ENCODE peak calls at places on chromosomes 3 and 15, in four cellular contexts. One of them, this sample, is unnamed.

GRCh38 chr3:47006145-47006651 is 26.7 kb downstream of the NBEAL2 start:
- DNase-seq in HCT116: no peak
- DNase-seq in lower lobe of right lung: no peak
- DNase-seq in heart left ventricle: no peak
- DNase-seq in this sample: no peak

GRCh38 chr3:71253169-71253568 is 330.4 kb downstream of the FOXP1 start:
- DNase-seq in lower lobe of right lung: no peak
- DNase-seq in HCT116: no peak
- DNase-seq in heart left ventricle: no peak
- DNase-seq in this sample: no peak

GRCh38 chr3:160105902-160106584 is 117.4 kb downstream of the IL12A start:
- DNase-seq in HCT116: no peak
- DNase-seq in lower lobe of right lung: no peak
- DNase-seq in heart left ventricle: no peak
- DNase-seq in this sample: no peak

GRCh38 chr3:58005662-58006061 is 2.6 kb upstream of the FLNB start:
- DNase-seq in HCT116: no peak
- DNase-seq in lower lobe of right lung: no peak
- DNase-seq in heart left ventricle: no peak
- DNase-seq in this sample: no peak

GRCh38 chr3:129399145-129399894 is 29.1 kb downstream of the EFCAB12 start:
- DNase-seq in lower lobe of right lung: peak
- DNase-seq in HCT116: peak
- DNase-seq in heart left ventricle: peak
- DNase-seq in this sample: peak

GRCh38 chr3:43870110-43870509 is 179.4 kb downstream of the ABHD5 start:
- DNase-seq in lower lobe of right lung: no peak
- DNase-seq in HCT116: no peak
- DNase-seq in heart left ventricle: no peak
- DNase-seq in this sample: peak

GRCh38 chr3:16427309-16427965 is 86.1 kb downstream of the RFTN1 start:
- DNase-seq in HCT116: no peak
- DNase-seq in heart left ventricle: peak
- DNase-seq in lower lobe of right lung: no peak
- DNase-seq in this sample: peak

GRCh38 chr3:159892801-159893200 is 95.8 kb upstream of the IL12A start:
- DNase-seq in HCT116: no peak
- DNase-seq in heart left ventricle: no peak
- DNase-seq in lower lobe of right lung: no peak
- DNase-seq in this sample: no peak

GRCh38 chr15:31316135-31316795 is 10.4 kb upstream of the KLF13 start:
- DNase-seq in lower lobe of right lung: no peak
- DNase-seq in HCT116: no peak
- DNase-seq in heart left ventricle: no peak
- DNase-seq in this sample: no peak

GRCh38 chr15:99450896-99451358 is 114.9 kb upstream of the MEF2A start:
- DNase-seq in HCT116: no peak
- DNase-seq in lower lobe of right lung: peak
- DNase-seq in heart left ventricle: peak
- DNase-seq in this sample: peak

GRCh38 chr3:123019591-123019990 is 8.0 kb downstream of the SEMA5B start:
- DNase-seq in heart left ventricle: no peak
- DNase-seq in HCT116: no peak
- DNase-seq in lower lobe of right lung: no peak
- DNase-seq in this sample: no peak

GRCh38 chr3:192467230-192468186 is 259.8 kb downstream of the FGF12 start:
- DNase-seq in HCT116: peak
- DNase-seq in heart left ventricle: peak
- DNase-seq in lower lobe of right lung: no peak
- DNase-seq in this sample: peak

GRCh38 chr3:5051772-5052171 is 70.3 kb upstream of the ARL8B start:
- DNase-seq in lower lobe of right lung: no peak
- DNase-seq in HCT116: no peak
- DNase-seq in heart left ventricle: no peak
- DNase-seq in this sample: no peak

GRCh38 chr3:171811059-171811912 is 1.0 kb upstream of the PLD1 start:
- DNase-seq in HCT116: no peak
- DNase-seq in heart left ventricle: no peak
- DNase-seq in lower lobe of right lung: no peak
- DNase-seq in this sample: peak

GRCh38 chr3:192570757-192571156 is 156.6 kb downstream of the FGF12 start:
- DNase-seq in lower lobe of right lung: no peak
- DNase-seq in heart left ventricle: no peak
- DNase-seq in HCT116: no peak
- DNase-seq in this sample: no peak

GRCh38 chr3:156388469-156389150 is 166.3 kb downstream of the SSR3 start:
- DNase-seq in lower lobe of right lung: no peak
- DNase-seq in heart left ventricle: peak
- DNase-seq in HCT116: no peak
- DNase-seq in this sample: no peak

GRCh38 chr15:100263721-100264455 is 77.9 kb downstream of the ADAMTS17 start:
- DNase-seq in HCT116: no peak
- DNase-seq in heart left ventricle: no peak
- DNase-seq in lower lobe of right lung: no peak
- DNase-seq in this sample: no peak

GRCh38 chr3:186990878-186991308 is 60.6 kb downstream of the ST6GAL1 start:
- DNase-seq in lower lobe of right lung: no peak
- DNase-seq in HCT116: peak
- DNase-seq in heart left ventricle: peak
- DNase-seq in this sample: no peak

GRCh38 chr3:170999737-171000242 is 26.7 kb downstream of the SLC2A2 start:
- DNase-seq in heart left ventricle: no peak
- DNase-seq in HCT116: peak
- DNase-seq in lower lobe of right lung: no peak
- DNase-seq in this sample: no peak

GRCh38 chr3:194140520-194141414 is 4.8 kb downstream of the HES1 start:
- DNase-seq in lower lobe of right lung: peak
- DNase-seq in HCT116: no peak
- DNase-seq in heart left ventricle: peak
- DNase-seq in this sample: peak

GRCh38 chr3:43689166-43689565 is 1.6 kb upstream of the ABHD5 start:
- DNase-seq in heart left ventricle: no peak
- DNase-seq in lower lobe of right lung: no peak
- DNase-seq in HCT116: no peak
- DNase-seq in this sample: no peak

GRCh38 chr15:40234783-40235182 is 4.1 kb upstream of the PAK6 start:
- DNase-seq in heart left ventricle: no peak
- DNase-seq in lower lobe of right lung: no peak
- DNase-seq in HCT116: no peak
- DNase-seq in this sample: no peak

GRCh38 chr3:31562525-31562924 is 29.8 kb downstream of the STT3B start:
- DNase-seq in HCT116: no peak
- DNase-seq in heart left ventricle: no peak
- DNase-seq in lower lobe of right lung: peak
- DNase-seq in this sample: no peak

GRCh38 chr15:77830041-77830440 is 197.3 kb upstream of the LINGO1 start:
- DNase-seq in HCT116: peak
- DNase-seq in lower lobe of right lung: peak
- DNase-seq in heart left ventricle: no peak
- DNase-seq in this sample: no peak

GRCh38 chr3:114115151-114115550 is 58.6 kb downstream of the QTRT2 start:
- DNase-seq in lower lobe of right lung: no peak
- DNase-seq in HCT116: no peak
- DNase-seq in heart left ventricle: no peak
- DNase-seq in this sample: no peak

GRCh38 chr3:185992801-185993467 is 55.1 kb upstream of the TRA2B start:
- DNase-seq in heart left ventricle: no peak
- DNase-seq in HCT116: no peak
- DNase-seq in lower lobe of right lung: no peak
- DNase-seq in this sample: no peak

GRCh38 chr15:29613951-29614382 is 208.3 kb downstream of the TJP1 start:
- DNase-seq in heart left ventricle: no peak
- DNase-seq in lower lobe of right lung: no peak
- DNase-seq in HCT116: peak
- DNase-seq in this sample: no peak
- TF ChIP-seq CTCF in heart left ventricle: no peak
- TF ChIP-seq CTCF in lower lobe of right lung: no peak
- TF ChIP-seq CTCF in HCT116: peak
- TF ChIP-seq CTCF in this sample: no peak

GRCh38 chr3:50625131-50625878 is 8.4 kb downstream of the MAPKAPK3 start:
- DNase-seq in heart left ventricle: no peak
- DNase-seq in lower lobe of right lung: no peak
- DNase-seq in HCT116: no peak
- DNase-seq in this sample: no peak
- H3K27ac ChIP-seq in heart left ventricle: peak
- H3K27ac ChIP-seq in lower lobe of right lung: peak
- H3K27ac ChIP-seq in HCT116: peak
- H3K27ac ChIP-seq in this sample: peak

DNA sequence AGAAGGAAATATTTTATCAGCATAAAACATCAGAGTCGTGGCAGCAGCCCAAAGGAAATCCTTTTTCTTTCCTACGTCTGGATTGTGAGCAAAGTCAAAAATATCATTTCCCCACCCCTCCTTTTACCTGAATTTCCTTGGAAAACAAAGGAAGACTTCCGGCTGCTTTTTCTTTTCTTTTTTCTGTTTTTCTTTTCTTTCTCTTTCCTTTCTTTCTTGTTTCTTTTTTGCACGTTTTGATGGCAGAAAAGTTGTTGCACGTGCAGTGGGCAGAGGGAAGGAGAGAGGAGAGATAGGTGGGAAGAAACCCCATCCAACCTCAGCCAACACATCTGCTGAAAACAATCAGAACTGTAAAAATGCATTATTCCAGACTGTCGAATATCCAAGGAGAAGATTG is 544 bp upstream of the MYO1E start:
- DNase-seq in HCT116: no peak
- DNase-seq in lower lobe of right lung: no peak
- DNase-seq in heart left ventricle: no peak
- DNase-seq in this sample: no peak
- TF ChIP-seq CTCF in HCT116: no peak
- TF ChIP-seq CTCF in lower lobe of right lung: no peak
- TF ChIP-seq CTCF in heart left ventricle: no peak
- TF ChIP-seq CTCF in this sample: no peak

GRCh38 chr15:96323250-96324162 is 7.0 kb upstream of the NR2F2 start:
- DNase-seq in HCT116: no peak
- DNase-seq in lower lobe of right lung: peak
- DNase-seq in heart left ventricle: no peak
- DNase-seq in this sample: no peak

GRCh38 chr15:96324192-96324895 is 6.2 kb upstream of the NR2F2 start:
- DNase-seq in heart left ventricle: no peak
- DNase-seq in lower lobe of right lung: no peak
- DNase-seq in HCT116: no peak
- DNase-seq in this sample: no peak

GRCh38 chr15:96322401-96323249 is 7.9 kb upstream of the NR2F2 start:
- DNase-seq in heart left ventricle: no peak
- DNase-seq in lower lobe of right lung: peak
- DNase-seq in HCT116: no peak
- DNase-seq in this sample: no peak

GRCh38 chr15:96320703-96321421 is 9.6 kb upstream of the NR2F2 start:
- DNase-seq in HCT116: no peak
- DNase-seq in lower lobe of right lung: no peak
- DNase-seq in heart left ventricle: no peak
- DNase-seq in this sample: no peak

DNA sequence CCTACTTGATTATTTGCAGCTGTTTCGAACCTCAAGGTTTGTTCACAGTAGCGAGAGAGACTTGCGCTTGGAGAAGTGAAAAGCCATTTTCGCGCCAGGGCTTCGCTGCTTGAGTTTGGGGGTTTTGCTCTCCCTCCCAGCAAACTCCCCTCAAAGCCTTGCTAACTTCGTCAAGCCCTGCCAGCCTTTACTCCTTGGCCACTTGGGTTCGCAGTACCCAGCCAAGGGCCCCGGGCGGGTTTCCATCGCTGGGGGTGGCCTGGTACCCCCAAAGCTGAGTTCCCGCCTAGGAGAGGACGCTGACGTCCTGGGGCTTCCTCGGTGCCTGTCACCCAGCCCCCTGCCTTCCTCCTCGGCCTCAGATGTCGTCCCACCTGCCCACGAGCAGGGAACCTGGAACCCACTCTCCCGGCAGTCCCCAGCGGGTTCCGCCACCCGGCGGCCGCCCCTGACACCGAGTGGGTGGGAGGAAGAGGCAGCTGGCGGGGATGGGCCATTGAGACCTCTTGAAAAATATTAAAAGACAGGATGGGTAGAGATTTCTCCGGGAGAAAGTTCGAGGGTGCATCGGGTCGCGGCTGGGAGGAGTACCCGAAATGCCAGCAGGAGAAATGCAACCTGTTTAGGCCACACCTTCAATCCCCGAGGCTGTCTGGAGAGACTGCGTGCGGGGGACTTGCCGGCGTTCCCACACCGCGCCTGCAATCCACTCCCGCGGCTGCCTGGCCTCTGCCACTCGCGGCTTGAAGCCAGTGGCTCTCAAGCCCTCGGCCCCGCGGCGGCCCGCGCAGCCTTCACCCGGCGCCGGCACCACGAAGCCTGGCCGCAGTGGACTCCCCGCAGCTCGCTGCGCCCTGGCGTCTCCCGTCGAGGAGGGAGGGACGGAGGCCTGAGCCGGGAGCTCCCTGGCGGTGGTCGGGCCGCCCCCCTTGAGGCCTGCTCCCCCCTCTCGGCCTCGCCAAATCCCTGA is 8.8 kb upstream of the NR2F2 start:
- DNase-seq in HCT116: no peak
- DNase-seq in heart left ventricle: no peak
- DNase-seq in lower lobe of right lung: peak
- DNase-seq in this sample: peak
- H3K27ac ChIP-seq in HCT116: no peak
- H3K27ac ChIP-seq in heart left ventricle: peak
- H3K27ac ChIP-seq in lower lobe of right lung: peak
- H3K27ac ChIP-seq in this sample: no peak